ENCODE peak calls at places on chromosome 19, in ten cellular contexts. X, Y, W, P, B, O, K, G, I and J are unnamed samples.
A peak's percentile ranks its signal among the peaks of the same experiment; 100 is the strongest.

GRCh38 chr19:55310498-55310897 is 14.6 kb downstream of the TMEM150B start:
- DNase-seq in G (no peak), W (no peak), X (no peak), P (no peak), B (no peak), Y (no peak), K (no peak), O (no peak), I (no peak), J (no peak)

GRCh38 chr19:628168-628567 is 5.2 kb downstream of the POLRMT start:
- DNase-seq in B (no peak), P (no peak), O (no peak), X (no peak), W (no peak), K (no peak), Y (no peak), I (no peak), G (no peak), J (no peak)

GRCh38 chr19:41263042-41263849 is 926 bp upstream of the HNRNPUL1 start:
- DNase-seq in P (peak; percentile 62), I (peak; percentile 74), X (peak; percentile 79), Y (peak; percentile 28), O (peak; percentile 70), K (peak; percentile 47), G (peak; percentile 72), B (peak; percentile 66), W (peak; percentile 70), J (peak; percentile 80)

GRCh38 chr19:47471733-47472457 is at the start of gene SLC8A2:
- DNase-seq in K (peak; percentile 28), O (peak; percentile 56), W (peak; percentile 40), X (peak; percentile 22), I (peak; percentile 65), Y (peak; percentile 16), B (no peak), P (peak; percentile 36), G (peak; percentile 76), J (peak; percentile 64)

GRCh38 chr19:16619456-16619855 is 8.5 kb downstream of the MED26 start:
- DNase-seq in W (no peak), O (no peak), Y (no peak), X (no peak), P (no peak), B (no peak), K (no peak), I (no peak), G (no peak), J (peak; percentile 52)

GRCh38 chr19:51359294-51359693 is 6.9 kb downstream of the ETFB start:
- DNase-seq in G (no peak), I (no peak), X (no peak), B (no peak), W (no peak), O (no peak), K (peak; percentile 56), P (no peak), Y (no peak), J (no peak)

GRCh38 chr19:55197531-55197930 is 11.8 kb downstream of the PTPRH start:
- DNase-seq in B (no peak), K (no peak), I (no peak), G (no peak), O (no peak), W (no peak), P (no peak), Y (no peak), X (no peak), J (no peak)

GRCh38 chr19:19911150-19911549 is 10.4 kb downstream of the ZNF93 start:
- DNase-seq in P (no peak), I (no peak), W (no peak), G (peak; percentile 21), Y (no peak), B (no peak), O (no peak), K (no peak), X (no peak), J (no peak)

GRCh38 chr19:4759388-4760284 is 31.9 kb upstream of the FEM1A start:
- DNase-seq in K (peak; percentile 61), G (peak; percentile 92), W (peak; percentile 34), X (peak; percentile 90), Y (peak; percentile 73), I (peak; percentile 96), B (peak; percentile 7), O (peak; percentile 93), P (peak; percentile 54), J (peak; percentile 94)

GRCh38 chr19:46678110-46678732 is 17.2 kb upstream of the DACT3 start:
- DNase-seq in X (no peak), I (no peak), B (no peak), Y (no peak), O (no peak), W (peak; percentile 46), P (peak; percentile 56), G (no peak), K (no peak), J (no peak)

GRCh38 chr19:29678484-29679106 is 13.3 kb downstream of the PLEKHF1 start:
- DNase-seq in G (no peak), P (no peak), O (no peak), I (no peak), X (no peak), K (no peak), B (no peak), Y (no peak), W (no peak), J (no peak)

GRCh38 chr19:47860602-47861297 is 1.7 kb downstream of the TPRX2 start:
- DNase-seq in W (no peak), Y (no peak), I (no peak), O (no peak), X (no peak), P (no peak), B (no peak), G (no peak), K (no peak), J (no peak)

GRCh38 chr19:47232422-47233211 is 1.6 kb upstream of the BBC3 start:
- DNase-seq in I (no peak), O (no peak), B (no peak), G (peak; percentile 46), P (no peak), X (no peak), Y (no peak), K (no peak), W (no peak), J (no peak)

GRCh38 chr19:4524808-4525562 is 6.7 kb upstream of the PLIN4 start:
- DNase-seq in G (peak; percentile 46), W (peak; percentile 44), B (peak; percentile 56), P (peak; percentile 71), I (peak; percentile 50), X (no peak), Y (no peak), O (peak; percentile 50), K (no peak), J (peak; percentile 74)

GRCh38 chr19:17322854-17323253 is 11.8 kb downstream of the ANO8 start:
- DNase-seq in G (no peak), X (peak; percentile 27), B (no peak), Y (no peak), K (no peak), W (no peak), O (peak; percentile 36), P (no peak), I (peak; percentile 65), J (no peak)

GRCh38 chr19:38247126-38247525 is 9.0 kb downstream of the PPP1R14A start:
- DNase-seq in I (no peak), Y (no peak), G (peak; percentile 49), O (no peak), W (no peak), P (no peak), K (no peak), B (no peak), X (no peak), J (no peak)

GRCh38 chr19:927044-927706 is 1.3 kb downstream of the ARID3A start:
- DNase-seq in O (no peak), X (no peak), Y (no peak), B (no peak), G (no peak), K (no peak), W (no peak), P (no peak), I (no peak), J (peak; percentile 70)

GRCh38 chr19:18062043-18062442 is 24.7 kb downstream of the IL12RB1 start:
- DNase-seq in O (no peak), G (no peak), I (no peak), P (no peak), Y (no peak), X (no peak), K (no peak), W (no peak), B (no peak), J (no peak)

GRCh38 chr19:54332149-54332548 is 6.8 kb downstream of the LILRA4 start:
- DNase-seq in K (no peak), I (no peak), W (no peak), B (no peak), X (no peak), G (no peak), P (no peak), O (no peak), Y (no peak), J (no peak)

GRCh38 chr19:49746206-49746958 is 16.7 kb downstream of the TSKS start:
- DNase-seq in I (no peak), W (peak; percentile 41), Y (no peak), K (no peak), O (no peak), B (no peak), P (peak; percentile 55), G (no peak), X (peak; percentile 8), J (peak; percentile 64)

GRCh38 chr19:11482384-11483050 is 1.7 kb upstream of the ELAVL3 start:
- DNase-seq in O (peak; percentile 89), W (peak; percentile 90), Y (peak; percentile 72), P (peak; percentile 86), I (peak; percentile 89), K (peak; percentile 38), B (peak; percentile 69), G (peak; percentile 84), X (peak; percentile 80), J (peak; percentile 79)

GRCh38 chr19:30504272-30504671 is 132.1 kb downstream of the ZNF536 start:
- DNase-seq in K (no peak), B (no peak), X (no peak), P (no peak), O (no peak), W (no peak), Y (no peak), I (no peak), G (no peak), J (no peak)

GRCh38 chr19:47529018-47529742 is 14.3 kb upstream of the NAPA start:
- DNase-seq in W (no peak), G (no peak), I (no peak), X (no peak), P (no peak), B (no peak), Y (no peak), O (no peak), K (no peak), J (no peak)

GRCh38 chr19:4913996-4914735 is 4.9 kb downstream of the UHRF1 start:
- DNase-seq in Y (no peak), I (no peak), X (no peak), G (no peak), O (no peak), B (no peak), W (no peak), K (no peak), P (no peak), J (no peak)

GRCh38 chr19:37007587-37008220 is 70.5 kb upstream of the ZNF420 start:
- DNase-seq in K (peak; percentile 36), X (no peak), Y (no peak), G (no peak), O (peak; percentile 36), B (no peak), W (no peak), I (no peak), P (peak; percentile 7), J (peak; percentile 68)

GRCh38 chr19:32652893-32653625 is 21.9 kb downstream of the ANKRD27 start:
- DNase-seq in Y (no peak), O (peak; percentile 53), B (no peak), G (no peak), X (peak; percentile 14), I (peak; percentile 76), P (no peak), W (no peak), K (peak; percentile 4), J (peak; percentile 85)

GRCh38 chr19:29429581-29429980 is 96.2 kb upstream of the VSTM2B start:
- DNase-seq in I (no peak), K (no peak), O (no peak), W (no peak), B (no peak), P (no peak), G (no peak), Y (no peak), X (no peak), J (no peak)

GRCh38 chr19:862529-863304 is 3.3 kb downstream of the CFD start:
- DNase-seq in G (peak; percentile 57), X (peak; percentile 20), W (peak; percentile 70), Y (no peak), P (peak; percentile 81), O (peak; percentile 36), I (no peak), K (no peak), B (peak; percentile 70), J (peak; percentile 70)